ENCODE peak calls at places on chromosomes 7 and 10, in eight cellular contexts. H is Peyer's patch, X is K562, C is uterus, R is endothelial cell of umbilical vein, A is breast epithelium, G is IMR-90, B is transverse colon. K is an unnamed sample.
A peak's percentile ranks its signal among the peaks of the same experiment; 100 is the strongest.

GRCh38 chr7:22943997-22944396 is 69.9 kb downstream of the HYCC1 start:
- DNase-seq in G (peak; percentile 95), B (no peak), C (no peak), X (peak; percentile 6), A (no peak), H (no peak), R (no peak), K (no peak)

GRCh38 chr7:65216469-65216868 is 157.2 kb upstream of the ZNF92 start:
- DNase-seq in X (peak; percentile 83), R (peak; percentile 36), H (peak; percentile 84), B (peak; percentile 61), A (peak; percentile 40), G (peak; percentile 16), C (no peak), K (peak; percentile 49)

GRCh38 chr10:70927221-70927943 is 39.0 kb upstream of the PCBD1 start:
- DNase-seq in R (no peak), X (no peak), H (no peak), G (peak; percentile 19), B (no peak), C (no peak), A (no peak), K (no peak)

GRCh38 chr10:34102237-34102673 is 712.8 kb downstream of the PARD3 start:
- DNase-seq in R (peak; percentile 39), H (peak; percentile 53), X (no peak), A (peak; percentile 35), G (peak; percentile 78), C (peak; percentile 89), B (peak; percentile 35), K (no peak)

GRCh38 chr10:58647366-58647765 is 134.7 kb downstream of the BICC1 start:
- DNase-seq in G (no peak), H (no peak), B (no peak), X (no peak), R (no peak), A (no peak), C (no peak), K (no peak)

GRCh38 chr7:16822029-16822428 is 17.2 kb upstream of the AGR2 start:
- DNase-seq in C (no peak), X (no peak), B (no peak), H (no peak), A (no peak), R (peak; percentile 7), G (no peak), K (no peak)

GRCh38 chr10:128084991-128085390 is 41.2 kb downstream of the MKI67 start:
- DNase-seq in H (no peak), A (no peak), G (no peak), C (no peak), R (no peak), X (no peak), B (no peak), K (no peak)

GRCh38 chr7:105353752-105354328 is 34.9 kb downstream of the SRPK2 start:
- DNase-seq in A (no peak), X (peak; percentile 85), C (peak; percentile 34), G (no peak), H (peak; percentile 80), B (peak; percentile 48), R (no peak), K (peak; percentile 38)

GRCh38 chr10:100896876-100897461 is 15.8 kb upstream of the SLF2 start:
- DNase-seq in A (no peak), H (no peak), X (no peak), C (no peak), B (no peak), R (no peak), G (peak; percentile 39), K (no peak)

GRCh38 chr7:28698744-28699291 is 259.3 kb downstream of the TRIL start:
- DNase-seq in G (no peak), R (no peak), X (no peak), C (no peak), H (no peak), A (no peak), B (no peak), K (no peak)

GRCh38 chr7:35356495-35356894 is 102.6 kb upstream of the TBX20 start:
- DNase-seq in G (no peak), H (no peak), C (no peak), B (no peak), X (no peak), A (no peak), R (no peak), K (no peak)

GRCh38 chr7:21454182-21454581 is 26.3 kb downstream of the SP4 start:
- DNase-seq in B (no peak), R (no peak), H (no peak), A (no peak), X (peak; percentile 11), C (no peak), G (no peak), K (peak; percentile 33)

GRCh38 chr10:133316266-133316665 is 7.6 kb downstream of the ZNF511 start:
- DNase-seq in G (no peak), R (no peak), H (no peak), A (no peak), B (no peak), C (no peak), X (peak; percentile 42), K (peak; percentile 35)

GRCh38 chr10:107747851-107748250 is 583.3 kb upstream of the SORCS1 start:
- DNase-seq in C (no peak), G (no peak), H (no peak), R (no peak), B (no peak), X (no peak), A (no peak), K (no peak)

GRCh38 chr7:69225544-69225943 is 372.7 kb upstream of the AUTS2 start:
- DNase-seq in H (no peak), C (no peak), G (no peak), R (no peak), A (no peak), B (no peak), X (no peak), K (no peak)

GRCh38 chr7:78081888-78082287 is 283.3 kb downstream of the PHTF2 start:
- DNase-seq in G (no peak), A (no peak), X (peak; percentile 31), C (no peak), H (no peak), R (no peak), B (no peak), K (no peak)

GRCh38 chr7:21318190-21318915 is 109.5 kb upstream of the SP4 start:
- DNase-seq in A (no peak), B (no peak), G (no peak), H (no peak), R (peak; percentile 89), C (no peak), X (no peak), K (no peak)

GRCh38 chr10:130138479-130138866 is 2.3 kb downstream of the GLRX3 start:
- DNase-seq in B (no peak), R (peak; percentile 53), G (peak; percentile 69), H (peak; percentile 57), A (no peak), C (no peak), X (peak; percentile 72), K (peak; percentile 79)

GRCh38 chr7:74199551-74200355 is 10.1 kb upstream of the LAT2 start:
- DNase-seq in B (no peak), R (no peak), X (peak; percentile 30), H (peak; percentile 14), G (no peak), C (no peak), A (no peak), K (no peak)

GRCh38 chr7:122889116-122889515 is 2.9 kb upstream of the CADPS2 start:
- DNase-seq in B (no peak), X (no peak), H (no peak), C (no peak), R (no peak), A (no peak), G (no peak), K (no peak)

GRCh38 chr7:56091591-56091990 is 1.2 kb downstream of the PHKG1 start:
- DNase-seq in B (peak; percentile 24), G (no peak), R (no peak), C (no peak), X (no peak), H (no peak), A (peak; percentile 62), K (no peak)
- TF ChIP-seq POLR2A in B (no peak), G (no peak), R (no peak), C (no peak), X (no peak), H (no peak), A (no peak), K (no peak)

DNA sequence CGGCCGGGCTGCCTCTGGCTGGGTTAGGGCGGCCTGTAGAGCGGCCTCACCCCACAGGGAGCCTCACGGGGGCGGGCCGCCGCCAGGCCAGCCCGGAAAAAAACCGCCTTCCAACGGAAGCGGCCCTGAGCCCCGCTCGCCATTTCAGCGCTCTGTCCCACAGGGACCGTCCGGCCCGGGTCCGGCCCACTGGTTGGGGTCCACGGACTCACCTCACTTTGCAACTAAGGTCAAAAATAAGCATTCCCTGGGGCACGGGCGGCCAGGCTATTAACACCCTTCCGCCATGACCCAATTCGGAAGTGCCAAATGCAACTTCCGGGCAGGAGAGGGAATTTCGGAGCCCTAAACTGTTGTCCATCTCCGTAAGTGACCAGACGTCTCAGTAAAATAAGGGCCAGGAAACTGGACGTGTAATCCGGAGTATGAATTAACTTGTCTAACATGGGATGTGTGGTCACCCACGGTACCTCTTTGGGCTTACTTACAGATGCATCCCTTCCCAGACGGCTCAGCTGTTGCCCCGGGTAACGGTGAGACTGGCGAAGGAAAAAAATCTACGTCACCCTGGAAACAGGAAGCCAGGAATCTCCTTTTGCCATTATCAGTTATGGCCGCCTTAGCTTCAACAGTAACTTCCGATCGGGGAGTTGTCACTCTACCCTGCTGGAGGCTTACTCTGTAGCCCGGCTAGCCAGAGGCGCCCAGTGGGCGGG is at the start of gene BBIP1:
- DNase-seq in C (no peak), H (no peak), B (no peak), R (peak; percentile 100), X (no peak), A (no peak), G (peak; percentile 100), K (peak; percentile 96)
- TF ChIP-seq POLR2A in C (peak; percentile 12), H (peak; percentile 47), B (peak; percentile 88), R (peak; percentile 91), X (peak; percentile 91), A (peak; percentile 80), G (peak; percentile 97), K (peak; percentile 89)

DNA sequence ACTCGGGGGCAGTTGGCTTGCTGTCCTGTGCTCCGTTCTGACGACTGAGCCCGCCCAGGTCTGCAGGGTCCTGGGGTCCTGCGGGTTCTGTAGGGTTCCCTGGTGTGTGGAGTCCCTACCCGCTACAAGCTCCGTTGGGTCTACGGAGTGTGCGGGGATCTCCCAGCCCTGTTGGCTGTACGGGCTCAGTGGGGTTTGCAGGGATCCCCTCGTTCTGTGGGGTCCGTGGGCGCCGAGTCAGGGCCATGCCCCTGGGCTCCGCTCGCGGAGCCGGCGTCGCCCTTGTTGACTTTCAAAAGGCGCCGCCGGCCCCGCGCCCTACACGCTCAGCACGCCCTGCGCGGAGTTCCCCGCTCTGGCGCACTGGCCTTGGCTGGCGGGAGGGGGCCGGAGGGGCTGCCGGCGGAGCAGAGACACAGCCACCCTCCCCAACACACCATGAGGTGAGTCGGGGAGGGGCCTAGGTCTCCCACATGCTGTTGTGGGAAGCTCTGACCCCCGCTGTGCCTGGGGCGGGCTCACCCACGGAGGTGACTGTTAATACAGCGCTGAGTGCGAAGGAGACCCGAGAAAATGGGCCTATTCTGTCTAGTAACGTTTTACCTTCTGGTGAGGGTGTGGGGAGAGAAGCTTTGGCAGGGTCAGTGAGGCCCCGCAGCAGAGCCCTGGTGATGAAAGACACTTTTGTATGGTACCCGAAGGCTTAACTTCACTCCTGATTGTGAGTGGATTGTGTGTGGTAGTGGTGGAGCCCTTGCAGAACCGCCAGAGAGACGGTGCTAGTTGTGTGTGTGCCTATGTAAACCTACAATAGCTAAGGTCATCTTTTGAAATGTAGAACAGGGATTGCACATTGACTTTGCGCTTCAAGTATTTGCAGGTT is 8.1 kb downstream of the TASOR2 start:
- DNase-seq in A (no peak), R (no peak), H (peak; percentile 69), C (peak; percentile 27), B (peak; percentile 63), X (peak; percentile 91), G (peak; percentile 19), K (peak; percentile 72)
- TF ChIP-seq POLR2A in A (no peak), R (no peak), H (no peak), C (no peak), B (no peak), X (peak; percentile 53), G (no peak), K (peak; percentile 26)

GRCh38 chr10:72335394-72336258 is 19.1 kb downstream of the DNAJB12 start:
- DNase-seq in H (peak; percentile 90), A (peak; percentile 78), C (peak; percentile 67), G (no peak), B (peak; percentile 70), R (peak; percentile 59), X (no peak), K (no peak)
- TF ChIP-seq POLR2A in H (no peak), A (no peak), C (no peak), G (no peak), B (peak; percentile 2), R (no peak), X (no peak), K (no peak)